ENCODE peak calls at places on chromosome 6, in eight cellular contexts. J, C, G, B, V, E, M and L are unnamed samples.

GRCh38 chr6:142771162-142771561 is 173.8 kb downstream of the HIVEP2 start:
- DNase-seq in J (no peak), C (no peak), G (no peak), B (no peak), V (no peak), E (no peak), M (no peak), L (no peak)

GRCh38 chr6:152746172-152746553 is 4.4 kb upstream of the VIP start:
- DNase-seq in J (no peak), C (no peak), G (no peak), B (no peak), V (no peak), E (peak), M (no peak), L (no peak)

GRCh38 chr6:151399679-151400078 is 8.3 kb upstream of the ZBTB2 start:
- DNase-seq in J (no peak), C (no peak), G (no peak), B (no peak), V (no peak), E (no peak), M (no peak), L (no peak)

GRCh38 chr6:149318581-149319286 is 1.2 kb downstream of the TAB2 start:
- DNase-seq in J (no peak), C (no peak), G (no peak), B (peak), V (no peak), E (no peak), M (no peak), L (no peak)

GRCh38 chr6:56335733-56336132 is 88.4 kb upstream of the COL21A1 start:
- DNase-seq in J (no peak), C (no peak), G (no peak), B (no peak), V (no peak), E (no peak), M (no peak), L (no peak)

GRCh38 chr6:125030969-125031368 is 68.7 kb downstream of the RNF217 start:
- DNase-seq in J (no peak), C (no peak), G (no peak), B (no peak), V (no peak), E (no peak), M (no peak), L (no peak)

GRCh38 chr6:139647816-139648215 is 273.4 kb upstream of the CITED2 start:
- DNase-seq in J (no peak), C (no peak), G (no peak), B (no peak), V (no peak), E (no peak), M (no peak), L (no peak)

GRCh38 chr6:16639689-16640480 is 121.4 kb downstream of the ATXN1 start:
- DNase-seq in J (no peak), C (no peak), G (no peak), B (no peak), V (no peak), E (peak), M (no peak), L (no peak)

GRCh38 chr6:25703005-25703404 is 51.0 kb downstream of the SCGN start:
- DNase-seq in J (no peak), C (no peak), G (no peak), B (no peak), V (no peak), E (no peak), M (no peak), L (peak)

GRCh38 chr6:14709066-14709670 is 536.7 kb upstream of the JARID2 start:
- DNase-seq in J (no peak), C (no peak), G (no peak), B (no peak), V (no peak), E (no peak), M (no peak), L (no peak)

GRCh38 chr6:52243282-52243893 is 912 bp downstream of the IL17F start:
- DNase-seq in J (no peak), C (no peak), G (no peak), B (no peak), V (no peak), E (no peak), M (peak), L (no peak)

GRCh38 chr6:70413829-70414494 is 654 bp downstream of the FAM135A start:
- DNase-seq in J (no peak), C (no peak), G (peak), B (peak), V (peak), E (no peak), M (no peak), L (no peak)

GRCh38 chr6:149347067-149347466 is 29.6 kb downstream of the TAB2 start:
- DNase-seq in J (no peak), C (no peak), G (no peak), B (no peak), V (no peak), E (no peak), M (no peak), L (no peak)

GRCh38 chr6:24883618-24884017 is 52.1 kb downstream of the RIPOR2 start:
- DNase-seq in J (no peak), C (no peak), G (peak), B (no peak), V (no peak), E (no peak), M (no peak), L (no peak)